ENCODE peak calls at places on chromosome 5, in six cellular contexts. M, J, E, B, I and U are unnamed samples.

GRCh38 chr5:110371011-110371724 is 355.3 kb downstream of the TMEM232 start:
- DNase-seq in M (no peak), I (no peak), B (peak), E (no peak), J (no peak), U (no peak)

GRCh38 chr5:9350301-9350797 is 195.5 kb downstream of the SEMA5A start:
- DNase-seq in B (no peak), I (no peak), E (no peak), J (no peak), M (no peak), U (peak)

GRCh38 chr5:121325930-121326329 is 525.8 kb upstream of the FTMT start:
- DNase-seq in E (no peak), I (no peak), B (no peak), J (no peak), M (no peak), U (no peak)

GRCh38 chr5:127898551-127899213 is 184.9 kb upstream of the SLC12A2 start:
- DNase-seq in M (no peak), J (no peak), I (no peak), B (no peak), E (no peak), U (peak)

GRCh38 chr5:156716981-156717380 is 133.1 kb upstream of the PPP1R2B start:
- DNase-seq in I (no peak), B (no peak), M (no peak), E (no peak), J (no peak), U (no peak)

GRCh38 chr5:96718635-96719077 is 56.5 kb downstream of the CAST start:
- DNase-seq in J (no peak), I (no peak), B (no peak), M (no peak), E (no peak), U (no peak)

GRCh38 chr5:80217667-80218066 is 38.2 kb downstream of the SERINC5 start:
- DNase-seq in M (no peak), E (no peak), I (no peak), B (no peak), J (no peak), U (no peak)

GRCh38 chr5:158265931-158266710 is 407.2 kb upstream of the CLINT1 start:
- DNase-seq in E (no peak), B (no peak), J (peak), I (no peak), M (no peak), U (no peak)

GRCh38 chr5:58274199-58274598 is 185.7 kb downstream of the PLK2 start:
- DNase-seq in M (no peak), E (no peak), B (no peak), J (no peak), I (no peak), U (no peak)

GRCh38 chr5:142540774-142541466 is 145.0 kb downstream of the FGF1 start:
- DNase-seq in J (no peak), E (no peak), I (no peak), M (no peak), B (no peak), U (peak)

GRCh38 chr5:127696688-127697087 is 6.5 kb upstream of the CCDC192 start:
- DNase-seq in E (no peak), J (no peak), M (no peak), B (no peak), I (no peak), U (peak)

GRCh38 chr5:128084228-128085167 is 932 bp downstream of the SLC12A2 start:
- DNase-seq in B (no peak), M (no peak), E (no peak), I (peak), J (peak), U (peak)

GRCh38 chr5:176441921-176442323 is 6.3 kb upstream of the FAF2 start:
- DNase-seq in M (no peak), J (peak), B (no peak), I (no peak), E (peak), U (peak)

GRCh38 chr5:97000391-97000790 is 64.5 kb downstream of the LNPEP start:
- DNase-seq in M (peak), E (no peak), J (no peak), B (no peak), I (no peak), U (no peak)

GRCh38 chr5:10306806-10307205 is 896 bp downstream of the CMBL start:
- DNase-seq in B (no peak), E (no peak), J (no peak), M (no peak), I (no peak), U (no peak)

GRCh38 chr5:67453526-67453925 is 256.9 kb upstream of the CD180 start:
- DNase-seq in M (no peak), I (no peak), B (no peak), E (no peak), J (no peak), U (no peak)

GRCh38 chr5:154506049-154506715 is 28.2 kb upstream of the HAND1 start:
- DNase-seq in I (no peak), E (no peak), M (no peak), B (no peak), J (no peak), U (no peak)
- TF ChIP-seq BHLHE40 in I (no peak), E (no peak), M (no peak), B (no peak), J (no peak), U (no peak)

GRCh38 chr5:73851782-73852181 is 225.8 kb downstream of the ARHGEF28 start:
- DNase-seq in E (no peak), I (no peak), J (no peak), B (no peak), M (no peak), U (no peak)
- TF ChIP-seq BHLHE40 in E (no peak), I (no peak), J (no peak), B (no peak), M (no peak), U (no peak)

GRCh38 chr5:77128411-77129061 is 41.5 kb upstream of the ZBED3 start:
- DNase-seq in B (no peak), E (no peak), M (no peak), I (no peak), J (no peak), U (no peak)

GRCh38 chr5:77133061-77133758 is 46.1 kb upstream of the ZBED3 start:
- DNase-seq in B (no peak), E (peak), M (peak), I (no peak), J (no peak), U (peak)

GRCh38 chr5:77129386-77129785 is 42.3 kb upstream of the ZBED3 start:
- DNase-seq in B (no peak), J (peak), E (peak), M (peak), I (no peak), U (peak)
- TF ChIP-seq BHLHE40 in B (no peak), J (no peak), E (no peak), M (no peak), I (no peak), U (no peak)

GRCh38 chr5:56192246-56192645 is 40.9 kb downstream of the ANKRD55 start:
- DNase-seq in E (no peak), B (no peak), J (no peak), I (no peak), M (no peak), U (no peak)
- TF ChIP-seq BHLHE40 in E (no peak), B (no peak), J (no peak), I (no peak), M (no peak), U (no peak)

DNA sequence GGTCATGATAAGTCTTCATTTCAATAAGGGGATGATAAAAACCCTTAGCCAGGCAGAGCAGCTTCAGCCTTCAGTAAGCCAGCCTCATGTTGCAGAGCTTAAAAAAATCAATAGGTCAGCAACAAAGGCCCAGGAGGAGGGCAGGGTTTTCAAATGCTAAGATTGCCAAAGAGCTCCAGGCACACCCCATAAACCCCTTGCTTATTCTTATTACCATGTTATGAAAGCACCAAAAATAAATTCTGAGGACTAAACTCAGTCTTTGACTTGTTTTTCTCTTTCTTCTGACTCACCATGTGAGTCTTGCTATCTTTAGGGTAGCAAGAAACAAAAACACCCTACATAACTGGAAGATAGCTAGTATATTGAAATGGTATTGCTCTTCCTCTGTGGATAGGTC is 317.1 kb downstream of the KCTD16 start:
- DNase-seq in B (no peak), I (no peak), J (no peak), M (no peak), E (no peak), U (no peak)
- TF ChIP-seq BHLHE40 in B (no peak), I (no peak), J (no peak), M (no peak), E (no peak), U (no peak)

DNA sequence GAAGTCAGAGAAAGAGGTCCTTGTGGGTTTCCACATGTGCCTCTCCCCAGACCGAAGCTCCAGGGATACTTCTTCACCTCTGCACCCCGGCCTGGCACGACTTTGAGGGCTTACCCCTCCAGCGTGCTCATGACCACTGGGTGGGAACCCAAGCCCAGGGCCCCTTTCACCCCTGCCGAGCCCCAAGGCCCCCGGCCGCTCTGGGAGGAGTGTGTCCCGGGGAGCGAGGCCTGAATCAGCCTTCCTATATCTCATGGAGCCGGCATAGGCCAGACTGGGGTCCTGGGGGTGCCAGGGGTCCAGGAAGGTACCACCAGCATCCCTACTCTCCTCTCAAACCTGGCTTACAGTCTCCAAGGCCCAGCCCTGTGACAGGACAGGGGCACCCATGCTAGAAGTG is 17.1 kb downstream of the TERT start:
- DNase-seq in M (no peak), B (no peak), I (no peak), E (no peak), J (no peak), U (no peak)
- TF ChIP-seq BHLHE40 in M (no peak), B (no peak), I (no peak), E (no peak), J (no peak), U (no peak)

DNA sequence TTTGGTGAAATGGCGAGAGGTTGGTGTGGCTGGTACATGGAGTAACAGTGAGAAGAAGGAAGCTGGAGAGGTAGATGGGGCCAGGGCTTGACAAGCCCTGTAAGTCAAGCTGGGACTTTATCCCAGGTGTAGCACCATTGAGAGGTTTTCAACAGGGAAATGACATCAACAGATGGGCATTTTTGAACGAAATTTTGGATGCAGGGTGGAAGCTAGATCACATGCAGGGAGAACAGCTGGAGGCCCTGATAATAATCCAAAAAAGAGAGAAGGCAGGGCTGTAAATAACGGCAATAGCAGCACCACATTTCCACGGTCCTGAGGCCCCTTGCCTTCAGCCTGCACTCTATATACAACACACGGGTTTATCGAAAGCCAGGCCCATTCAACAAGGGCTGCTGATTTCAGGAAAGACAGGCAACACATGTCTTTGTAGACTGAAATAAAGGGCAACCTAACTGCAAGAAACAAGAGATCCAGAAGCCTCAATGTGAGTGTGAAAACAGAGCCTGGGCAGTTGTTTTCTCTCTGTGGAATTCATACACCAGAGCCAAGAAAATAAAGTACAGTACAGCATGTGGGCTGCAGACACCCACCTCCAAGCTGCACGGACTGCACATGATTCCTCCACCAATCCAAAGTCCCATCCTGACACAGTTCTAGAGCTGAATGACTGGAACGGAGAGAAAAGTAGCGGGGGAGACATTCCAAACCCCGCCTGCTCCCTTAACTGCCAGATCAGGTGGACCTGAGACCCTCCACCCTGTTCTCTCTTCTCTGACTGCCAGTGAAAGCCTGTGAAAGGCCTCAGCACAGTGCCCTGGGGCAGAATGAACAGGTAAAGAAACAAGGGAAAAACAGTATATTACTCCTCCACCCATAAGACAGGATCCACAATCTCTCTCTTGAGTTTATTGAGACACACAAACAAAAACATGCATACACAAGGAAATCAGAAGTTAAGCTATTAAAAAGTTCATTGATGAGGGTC is 36.3 kb downstream of the KLHL3 start:
- DNase-seq in B (no peak), E (no peak), M (no peak), J (no peak), I (no peak), U (peak)
- TF ChIP-seq BHLHE40 in B (no peak), E (no peak), M (no peak), J (no peak), I (no peak), U (no peak)

GRCh38 chr5:64644831-64645230 is 45.5 kb upstream of the SHISAL2B start:
- DNase-seq in J (no peak), E (no peak), M (no peak), I (no peak), B (no peak), U (no peak)

GRCh38 chr5:64649512-64649911 is 40.8 kb upstream of the SHISAL2B start:
- DNase-seq in B (no peak), E (no peak), J (no peak), M (no peak), I (no peak), U (no peak)

DNA sequence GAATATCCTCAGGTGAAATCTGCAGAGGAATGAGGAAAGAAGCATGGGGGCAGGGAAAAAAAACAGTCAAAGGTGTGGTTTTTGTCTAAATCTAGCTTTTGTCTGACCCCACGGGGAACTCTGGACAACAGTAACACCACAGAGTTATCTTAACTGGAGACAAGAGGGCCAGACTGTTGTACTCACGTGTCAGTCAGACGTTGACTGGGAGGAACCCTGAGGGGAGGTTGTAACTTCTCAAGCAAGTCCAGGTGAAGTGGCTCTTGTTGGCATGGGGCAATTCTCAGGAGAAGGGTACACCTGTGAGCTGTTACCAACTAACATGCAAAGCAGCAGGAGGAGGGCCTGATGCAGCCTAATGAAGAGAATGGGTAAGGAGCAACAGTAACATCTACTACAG is 44.1 kb upstream of the SHISAL2B start:
- DNase-seq in J (no peak), M (no peak), E (no peak), B (no peak), I (no peak), U (no peak)
- TF ChIP-seq BHLHE40 in J (no peak), M (no peak), E (no peak), B (no peak), I (no peak), U (no peak)

DNA sequence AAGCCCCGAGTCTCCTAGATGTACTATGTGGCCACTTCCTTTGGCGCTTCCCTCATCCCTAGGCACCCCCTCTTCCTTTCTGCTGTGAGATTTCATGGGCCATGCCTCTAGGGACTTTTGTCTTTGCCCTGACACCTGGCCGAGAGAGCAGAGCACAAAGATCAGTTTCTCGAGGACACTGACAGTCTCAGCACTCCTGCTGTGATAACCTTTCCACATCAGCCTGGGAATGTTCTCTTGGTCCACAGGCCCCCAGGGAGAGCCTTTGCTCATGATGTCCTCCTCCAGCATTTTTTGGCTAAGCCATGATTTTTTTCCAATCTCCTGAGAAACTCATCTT is 127.0 kb upstream of the CPEB4 start:
- DNase-seq in J (no peak), M (no peak), B (no peak), I (no peak), E (no peak), U (no peak)
- TF ChIP-seq BHLHE40 in J (no peak), M (no peak), B (no peak), I (no peak), E (no peak), U (no peak)

DNA sequence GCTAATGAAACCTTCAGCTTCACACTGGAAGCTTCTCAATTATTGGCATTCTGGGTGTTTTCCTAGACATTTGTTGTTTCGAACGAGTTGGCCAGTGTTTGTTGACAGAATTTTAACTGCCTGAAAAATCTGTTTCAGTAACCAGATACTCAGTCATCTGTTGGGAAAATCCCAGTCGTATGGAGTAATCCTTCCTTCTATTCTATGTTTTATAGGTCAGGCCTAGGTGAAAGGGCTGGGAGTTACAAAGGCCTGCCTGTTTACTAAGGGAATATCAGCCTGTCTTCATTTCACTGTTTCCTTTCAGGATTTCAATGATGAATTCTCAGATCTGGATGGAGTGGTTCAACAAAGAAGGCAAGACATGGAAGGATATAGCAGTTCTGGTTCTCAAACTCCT is 59.9 kb downstream of the GRAMD2B start:
- DNase-seq in J (no peak), I (no peak), B (no peak), M (no peak), E (no peak), U (peak)
- TF ChIP-seq BHLHE40 in J (no peak), I (no peak), B (no peak), M (no peak), E (no peak), U (no peak)